ENCODE peak calls at places on chromosomes 5 and 9, in eight cellular contexts. Z is hypothalamus, R is brain microvascular endothelial cell, I is glutamatergic neuron, D is GM04504, J is uterus, N is hepatocyte, M is Daoy. X is an unnamed sample.

GRCh38 chr9:105344283-105344682 is 99.8 kb downstream of the SLC44A1 start:
- DNase-seq in Z (no peak), R (no peak), I (no peak), D (no peak), J (no peak), N (no peak), M (no peak), X (no peak)

GRCh38 chr5:143707797-143708196 is 104.2 kb upstream of the HMHB1 start:
- DNase-seq in Z (no peak), R (no peak), I (no peak), D (peak), J (no peak), N (no peak), M (no peak), X (peak)

GRCh38 chr9:16417101-16417500 is 453.4 kb downstream of the BNC2 start:
- DNase-seq in Z (no peak), R (peak), I (no peak), D (peak), J (no peak), N (peak), M (peak), X (peak)

GRCh38 chr9:128550226-128550625 is 2.2 kb upstream of the SPTAN1 start:
- DNase-seq in Z (no peak), R (no peak), I (no peak), D (no peak), J (no peak), N (no peak), M (no peak), X (no peak)

GRCh38 chr9:18985996-18986395 is 47.0 kb downstream of the SAXO1 start:
- DNase-seq in Z (no peak), R (no peak), I (no peak), D (no peak), J (no peak), N (no peak), M (no peak), X (no peak)

GRCh38 chr9:80020056-80020455 is 448.3 kb downstream of the TLE4 start:
- DNase-seq in Z (no peak), R (no peak), I (no peak), D (no peak), J (no peak), N (no peak), M (no peak), X (no peak)

GRCh38 chr9:132383462-132383883 is 23.2 kb downstream of the TTF1 start:
- DNase-seq in Z (no peak), R (no peak), I (no peak), D (no peak), J (no peak), N (no peak), M (no peak), X (no peak)

GRCh38 chr9:136330406-136330990 is 3.2 kb downstream of the GPSM1 start:
- DNase-seq in Z (no peak), R (no peak), I (no peak), D (no peak), J (no peak), N (no peak), M (no peak), X (no peak)

GRCh38 chr5:25060575-25060974 is 415.8 kb upstream of the CDH10 start:
- DNase-seq in Z (no peak), R (no peak), I (no peak), D (no peak), J (no peak), N (no peak), M (no peak), X (no peak)

GRCh38 chr9:4306788-4307144 is 6.9 kb upstream of the GLIS3 start:
- DNase-seq in Z (no peak), R (no peak), I (no peak), D (no peak), J (no peak), N (no peak), M (no peak), X (no peak)

GRCh38 chr5:2614571-2614970 is 136.9 kb downstream of the IRX2 start:
- DNase-seq in Z (no peak), R (no peak), I (no peak), D (no peak), J (no peak), N (no peak), M (no peak), X (no peak)

GRCh38 chr5:178454308-178454707 is 135.9 kb downstream of the COL23A1 start:
- DNase-seq in Z (no peak), R (no peak), I (no peak), D (no peak), J (no peak), N (no peak), M (peak), X (peak)

GRCh38 chr9:132408521-132408920 is 1.5 kb upstream of the CFAP77 start:
- DNase-seq in Z (no peak), R (no peak), I (no peak), D (no peak), J (no peak), N (peak), M (no peak), X (no peak)

GRCh38 chr5:149824115-149824514 is 94.0 kb downstream of the PPARGC1B start:
- DNase-seq in Z (no peak), R (no peak), I (no peak), D (no peak), J (no peak), N (no peak), M (no peak), X (no peak)

GRCh38 chr5:141560141-141560540 is 58.7 kb downstream of the DIAPH1 start:
- DNase-seq in Z (no peak), R (no peak), I (no peak), D (no peak), J (peak), N (peak), M (peak), X (no peak)

GRCh38 chr9:134602547-134603362 is 38.8 kb upstream of the COL5A1 start:
- DNase-seq in Z (no peak), R (peak), I (no peak), D (peak), J (peak), N (peak), M (peak), X (peak)

GRCh38 chr5:943201-943873 is 50.7 kb downstream of the TRIP13 start:
- DNase-seq in Z (no peak), R (no peak), I (no peak), D (no peak), J (no peak), N (no peak), M (no peak), X (no peak)

GRCh38 chr5:77144837-77145139 is 57.7 kb upstream of the ZBED3 start:
- DNase-seq in Z (no peak), R (no peak), I (no peak), D (no peak), J (no peak), N (no peak), M (no peak), X (no peak)

GRCh38 chr5:9297171-9297570 is 248.7 kb downstream of the SEMA5A start:
- DNase-seq in Z (no peak), R (no peak), I (no peak), D (no peak), J (no peak), N (no peak), M (no peak), X (no peak)

GRCh38 chr5:99020698-99021048 is 91.9 kb upstream of the CHD1 start:
- DNase-seq in Z (no peak), R (no peak), I (no peak), D (no peak), J (no peak), N (peak), M (no peak), X (no peak)

X was measured in MG63.